ENCODE peak calls at places on chromosomes 12 and 14, in five cellular contexts. One of them, this sample, is unnamed.

GRCh38 chr12:45468751-45469615 is 253.1 kb downstream of the ANO6 start:
- DNase-seq in HCT116: no peak
- DNase-seq in GM23248: no peak
- DNase-seq in neural progenitor cell: no peak
- DNase-seq in PC-3: no peak
- DNase-seq in this sample: no peak

GRCh38 chr12:70571705-70572269 is 65.4 kb downstream of the PTPRB start:
- DNase-seq in HCT116: no peak
- DNase-seq in GM23248: peak; percentile 37
- DNase-seq in neural progenitor cell: no peak
- DNase-seq in PC-3: no peak
- DNase-seq in this sample: no peak

GRCh38 chr14:98956181-98956580 is 315.8 kb downstream of the BCL11B start:
- DNase-seq in HCT116: no peak
- DNase-seq in GM23248: no peak
- DNase-seq in neural progenitor cell: no peak
- DNase-seq in PC-3: no peak
- DNase-seq in this sample: no peak

GRCh38 chr14:96307434-96307833 is 51.4 kb downstream of the BDKRB1 start:
- DNase-seq in HCT116: no peak
- DNase-seq in GM23248: no peak
- DNase-seq in neural progenitor cell: no peak
- DNase-seq in PC-3: peak; percentile 61
- DNase-seq in this sample: no peak

GRCh38 chr12:120971299-120972180 is 6.8 kb upstream of the HNF1A start:
- DNase-seq in HCT116: peak; percentile 58
- DNase-seq in GM23248: peak; percentile 78
- DNase-seq in neural progenitor cell: peak; percentile 62
- DNase-seq in PC-3: peak; percentile 83
- DNase-seq in this sample: peak; percentile 65

GRCh38 chr12:85029456-85029855 is 6.6 kb downstream of the TSPAN19 start:
- DNase-seq in HCT116: peak; percentile 21
- DNase-seq in GM23248: peak; percentile 72
- DNase-seq in neural progenitor cell: peak; percentile 61
- DNase-seq in PC-3: peak; percentile 71
- DNase-seq in this sample: peak; percentile 45

GRCh38 chr12:52346596-52346995 is 20.7 kb downstream of the KRT85 start:
- DNase-seq in HCT116: no peak
- DNase-seq in GM23248: no peak
- DNase-seq in neural progenitor cell: no peak
- DNase-seq in PC-3: no peak
- DNase-seq in this sample: peak; percentile 28

GRCh38 chr14:51716610-51717009 is 64.9 kb downstream of the FRMD6 start:
- DNase-seq in HCT116: no peak
- DNase-seq in GM23248: peak; percentile 60
- DNase-seq in neural progenitor cell: no peak
- DNase-seq in PC-3: peak; percentile 71
- DNase-seq in this sample: no peak

GRCh38 chr12:3641428-3641883 is 111.5 kb downstream of the CRACR2A start:
- DNase-seq in HCT116: no peak
- DNase-seq in GM23248: peak; percentile 82
- DNase-seq in neural progenitor cell: no peak
- DNase-seq in PC-3: peak; percentile 78
- DNase-seq in this sample: no peak

GRCh38 chr14:64878775-64879634 is 702 bp downstream of the SPTB start:
- DNase-seq in HCT116: no peak
- DNase-seq in GM23248: peak; percentile 5
- DNase-seq in neural progenitor cell: peak; percentile 37
- DNase-seq in PC-3: no peak
- DNase-seq in this sample: peak; percentile 23

GRCh38 chr12:14554281-14555008 is 13.2 kb downstream of the PLBD1 start:
- DNase-seq in HCT116: peak; percentile 13
- DNase-seq in GM23248: peak; percentile 10
- DNase-seq in neural progenitor cell: no peak
- DNase-seq in PC-3: peak; percentile 59
- DNase-seq in this sample: peak; percentile 78

GRCh38 chr14:91113829-91114078 is at the start of gene DGLUCY:
- DNase-seq in HCT116: no peak
- DNase-seq in GM23248: peak; percentile 93
- DNase-seq in neural progenitor cell: no peak
- DNase-seq in PC-3: no peak
- DNase-seq in this sample: peak; percentile 86

GRCh38 chr14:99727096-99727870 is 43.2 kb downstream of the CYP46A1 start:
- DNase-seq in HCT116: no peak
- DNase-seq in GM23248: no peak
- DNase-seq in neural progenitor cell: no peak
- DNase-seq in PC-3: no peak
- DNase-seq in this sample: no peak

GRCh38 chr14:104179126-104179525 is 40.7 kb downstream of the KIF26A start:
- DNase-seq in HCT116: no peak
- DNase-seq in GM23248: no peak
- DNase-seq in neural progenitor cell: no peak
- DNase-seq in PC-3: no peak
- DNase-seq in this sample: no peak

GRCh38 chr14:104175811-104176210 is 37.4 kb downstream of the KIF26A start:
- DNase-seq in HCT116: no peak
- DNase-seq in GM23248: no peak
- DNase-seq in neural progenitor cell: no peak
- DNase-seq in PC-3: no peak
- DNase-seq in this sample: no peak

GRCh38 chr14:104178279-104178678 is 39.9 kb downstream of the KIF26A start:
- DNase-seq in HCT116: no peak
- DNase-seq in GM23248: no peak
- DNase-seq in neural progenitor cell: no peak
- DNase-seq in PC-3: peak; percentile 11
- DNase-seq in this sample: peak; percentile 49

GRCh38 chr14:104176611-104177010 is 38.2 kb downstream of the KIF26A start:
- DNase-seq in HCT116: no peak
- DNase-seq in GM23248: no peak
- DNase-seq in neural progenitor cell: no peak
- DNase-seq in PC-3: no peak
- DNase-seq in this sample: no peak

GRCh38 chr14:104177411-104177810 is 39.0 kb downstream of the KIF26A start:
- DNase-seq in HCT116: no peak
- DNase-seq in GM23248: no peak
- DNase-seq in neural progenitor cell: no peak
- DNase-seq in PC-3: no peak
- DNase-seq in this sample: no peak
- H3K9me3 ChIP-seq in HCT116: no peaks in the 10 kb centered on the region
- H3K9me3 ChIP-seq in GM23248: no peaks in the 10 kb centered on the region
- H3K9me3 ChIP-seq in neural progenitor cell: no peaks in the 10 kb centered on the region
- H3K9me3 ChIP-seq in PC-3: no peaks in the 10 kb centered on the region
- H3K9me3 ChIP-seq in this sample: no peaks in the 10 kb centered on the region

DNA sequence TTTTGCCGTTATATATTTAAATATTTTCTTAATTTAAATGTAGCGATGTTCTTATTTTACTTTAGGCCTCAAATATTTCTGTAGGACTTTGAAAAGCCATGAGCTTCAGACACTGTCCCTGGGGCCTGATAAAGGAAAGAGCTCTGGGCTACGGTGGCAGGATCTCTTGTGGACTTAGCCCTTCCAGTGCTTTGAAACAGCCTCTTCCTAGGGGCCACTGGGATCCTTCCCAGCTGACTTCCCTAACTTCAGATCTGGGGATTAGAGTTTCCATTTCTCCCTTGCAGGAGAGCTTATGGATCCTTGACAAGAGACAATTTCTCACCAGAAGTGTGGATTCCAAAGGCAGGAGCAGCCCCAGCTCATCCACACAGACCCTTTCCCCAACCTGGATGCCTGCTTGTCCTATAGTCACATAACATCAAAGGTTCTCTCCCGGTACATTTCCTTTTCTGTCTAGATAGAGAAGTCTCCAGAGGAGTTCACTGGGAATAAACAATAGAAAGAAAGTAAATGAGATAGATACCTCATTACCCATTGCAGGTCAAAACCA is 221.4 kb downstream of the TTC6 start:
- DNase-seq in HCT116: no peak
- DNase-seq in GM23248: no peak
- DNase-seq in neural progenitor cell: no peak
- DNase-seq in PC-3: no peak
- DNase-seq in this sample: no peak
- H3K27ac ChIP-seq in HCT116: no peak overlapping the region
- H3K27ac ChIP-seq in GM23248: no peak overlapping the region
- H3K27ac ChIP-seq in neural progenitor cell: no peak overlapping the region
- H3K27ac ChIP-seq in PC-3: no peak overlapping the region
- H3K27ac ChIP-seq in this sample: no peak overlapping the region

DNA sequence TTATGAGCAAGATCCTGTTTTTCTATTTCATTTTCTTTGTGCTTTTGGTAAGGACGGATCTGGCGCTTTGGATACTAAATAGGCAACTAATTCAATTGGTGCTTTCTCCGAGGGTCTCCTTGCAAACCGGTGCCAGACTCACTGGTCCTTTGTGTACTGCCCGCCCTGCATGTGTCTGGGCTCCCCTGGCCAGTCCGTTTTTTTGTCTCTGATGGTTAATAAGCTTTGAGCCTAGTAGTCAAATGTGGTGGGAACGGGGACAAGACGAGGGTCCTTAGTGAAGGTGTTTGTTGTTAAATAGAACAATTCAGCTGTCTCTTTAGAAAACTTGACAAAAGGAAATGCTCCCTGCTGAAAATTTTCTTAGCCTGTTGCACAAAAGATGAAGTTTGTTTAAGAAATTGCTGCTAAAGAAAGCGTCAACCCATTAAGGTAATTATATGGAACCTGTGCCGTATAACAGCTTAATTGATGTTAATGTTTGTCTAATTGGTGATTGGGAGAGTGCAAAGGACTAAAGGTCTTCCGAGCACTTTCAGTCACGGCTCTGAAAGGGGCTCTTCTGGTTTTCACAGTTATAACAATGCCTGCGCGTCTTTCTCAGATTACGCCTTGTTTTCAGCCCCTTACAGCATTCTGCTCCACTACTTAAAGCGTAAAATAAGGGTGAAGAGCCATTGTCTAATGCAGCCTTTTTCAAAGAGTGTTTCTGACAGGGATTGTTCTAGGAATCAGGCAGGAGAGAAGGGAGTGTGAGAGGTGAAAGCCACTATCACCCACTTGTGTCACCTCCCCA is 537.4 kb downstream of the PRKD1 start:
- DNase-seq in HCT116: no peak
- DNase-seq in GM23248: no peak
- DNase-seq in neural progenitor cell: peak; percentile 89
- DNase-seq in PC-3: no peak
- DNase-seq in this sample: no peak
- TF ChIP-seq EZH2phosphoT487 in HCT116: no peak
- TF ChIP-seq EZH2phosphoT487 in GM23248: no peak
- TF ChIP-seq EZH2phosphoT487 in neural progenitor cell: peak; percentile 94
- TF ChIP-seq EZH2phosphoT487 in PC-3: peak; percentile 35
- TF ChIP-seq EZH2phosphoT487 in this sample: no peak

DNA sequence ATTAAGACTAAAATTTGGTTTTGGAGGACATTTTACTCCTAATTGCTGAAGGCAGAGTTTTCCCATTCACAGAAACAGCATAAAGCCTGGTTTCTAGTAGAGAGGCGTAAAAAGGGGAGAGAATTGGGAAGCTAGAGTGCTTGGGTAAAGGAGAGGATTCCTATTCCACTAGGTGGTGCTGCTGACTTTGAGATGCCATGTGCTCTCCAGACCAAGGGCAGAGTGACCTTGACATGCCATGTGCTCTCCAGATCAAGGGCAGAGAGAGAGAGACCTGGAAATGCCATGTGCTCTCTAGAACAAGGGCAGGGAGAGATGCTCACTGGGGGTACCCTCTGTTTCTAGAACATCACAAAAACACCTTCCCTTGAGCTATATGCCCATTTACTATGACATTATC is 176.2 kb upstream of the PDZRN4 start:
- DNase-seq in HCT116: no peak
- DNase-seq in GM23248: no peak
- DNase-seq in neural progenitor cell: no peak
- DNase-seq in PC-3: no peak
- DNase-seq in this sample: no peak
- H3K9me3 ChIP-seq in HCT116: peaks cover 14% of the 10 kb centered on the region
- H3K9me3 ChIP-seq in GM23248: no peaks in the 10 kb centered on the region
- H3K9me3 ChIP-seq in neural progenitor cell: peaks cover 7% of the 10 kb centered on the region
- H3K9me3 ChIP-seq in PC-3: peaks cover 30% of the 10 kb centered on the region
- H3K9me3 ChIP-seq in this sample: peaks cover 5% of the 10 kb centered on the region

DNA sequence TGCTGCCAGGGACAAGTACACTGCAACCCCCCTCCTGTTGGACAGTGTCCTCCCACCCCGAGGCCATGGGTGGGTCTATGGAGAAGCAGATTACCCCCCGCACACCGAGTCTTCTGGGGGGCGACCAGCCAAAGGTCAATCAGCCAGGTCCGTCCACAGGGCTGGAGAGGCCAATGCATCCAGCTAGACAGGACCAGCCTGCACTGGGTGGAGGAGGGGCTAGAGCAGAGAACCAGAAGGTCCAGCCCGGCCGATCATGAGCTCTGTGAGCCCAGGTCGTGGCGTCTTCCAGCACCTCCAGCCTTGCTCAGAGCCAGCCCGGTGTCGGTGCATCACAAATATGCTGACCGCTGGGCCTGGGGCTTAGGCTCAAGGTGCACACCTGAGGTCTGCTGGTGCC is 8.2 kb upstream of the ADSS1 start:
- DNase-seq in HCT116: no peak
- DNase-seq in GM23248: no peak
- DNase-seq in neural progenitor cell: no peak
- DNase-seq in PC-3: no peak
- DNase-seq in this sample: no peak
- H3K27ac ChIP-seq in HCT116: no peak overlapping the region
- H3K27ac ChIP-seq in GM23248: no peak overlapping the region
- H3K27ac ChIP-seq in neural progenitor cell: no peak overlapping the region
- H3K27ac ChIP-seq in PC-3: no peak overlapping the region
- H3K27ac ChIP-seq in this sample: no peak overlapping the region

DNA sequence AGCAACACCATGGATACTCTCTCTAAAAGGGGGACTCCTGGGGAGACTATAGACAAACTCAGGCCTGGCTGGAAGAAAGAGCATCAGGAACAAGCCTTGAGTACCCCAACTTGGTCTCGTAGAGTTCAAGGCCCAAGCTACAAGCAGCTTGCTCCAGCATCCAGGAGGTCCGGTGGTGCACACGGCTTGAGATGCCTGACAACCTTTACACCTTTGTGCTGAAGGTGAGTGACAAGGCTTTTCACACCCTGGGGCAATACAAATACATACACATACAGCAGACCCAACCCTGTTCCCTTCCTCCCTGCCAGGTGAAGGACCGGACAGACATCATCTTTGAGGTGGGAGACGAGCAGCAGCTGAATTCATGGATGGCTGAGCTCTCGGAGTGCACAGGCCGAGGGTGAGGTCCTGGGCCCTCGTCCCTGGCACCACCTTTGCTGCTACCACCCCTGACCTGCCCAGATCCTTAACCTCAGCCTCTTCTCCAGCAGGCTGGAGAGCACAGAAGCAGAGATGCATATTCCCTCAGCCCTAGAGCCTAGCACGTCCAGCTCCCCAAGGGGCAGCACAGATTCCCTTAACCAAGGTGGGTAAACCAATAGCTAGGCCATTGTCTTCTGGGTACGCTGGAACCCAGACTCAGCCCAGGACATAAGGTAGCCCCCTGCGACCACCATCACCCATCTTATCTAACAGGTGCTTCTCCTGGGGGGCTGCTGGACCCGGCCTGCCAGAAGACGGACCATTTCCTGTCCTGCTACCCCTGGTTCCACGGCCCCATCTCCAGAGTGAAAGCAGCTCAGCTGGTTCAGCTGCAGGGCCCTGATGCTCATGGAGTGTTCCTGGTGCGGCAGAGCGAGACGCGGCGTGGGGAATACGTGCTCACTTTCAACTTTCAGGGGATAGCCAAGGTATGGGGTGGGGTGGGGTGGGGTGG is 41.2 kb downstream of the SH2B3 start:
- DNase-seq in HCT116: no peak
- DNase-seq in GM23248: no peak
- DNase-seq in neural progenitor cell: no peak
- DNase-seq in PC-3: no peak
- DNase-seq in this sample: no peak
- TF ChIP-seq EZH2phosphoT487 in HCT116: no peak
- TF ChIP-seq EZH2phosphoT487 in GM23248: no peak
- TF ChIP-seq EZH2phosphoT487 in neural progenitor cell: no peak
- TF ChIP-seq EZH2phosphoT487 in PC-3: no peak
- TF ChIP-seq EZH2phosphoT487 in this sample: no peak

GRCh38 chr12:106582264-106582591 is 576 bp upstream of the RFX4 start:
- DNase-seq in HCT116: no peak
- DNase-seq in GM23248: no peak
- DNase-seq in neural progenitor cell: no peak
- DNase-seq in PC-3: no peak
- DNase-seq in this sample: no peak
- H3K9me3 ChIP-seq in HCT116: no peaks in the 10 kb centered on the region
- H3K9me3 ChIP-seq in GM23248: no peaks in the 10 kb centered on the region
- H3K9me3 ChIP-seq in neural progenitor cell: no peaks in the 10 kb centered on the region
- H3K9me3 ChIP-seq in PC-3: no peaks in the 10 kb centered on the region
- H3K9me3 ChIP-seq in this sample: no peaks in the 10 kb centered on the region

This sample was measured in hepatocyte.